ENCODE peak calls at places on chromosomes 6 and 20, in nine cellular contexts. W is CD8-positive, alpha-beta memory T cell; J is GM23248; M is transverse colon; S is lung; O is IMR-90; T is BE2C; X is osteoblast; K is fibroblast of lung. R is an unnamed sample. For H3K4me1, the result is how much of the 10 kb centered on the place peaks cover.

GRCh38 chr6:41970436-41970846 is 28.8 kb upstream of the CCND3 start:
- DNase-seq in W (peak), J (peak), M (no peak), S (peak), O (peak), T (no peak), X (peak), K (peak), R (no peak)

GRCh38 chr6:77633993-77634392 is 18.8 kb upstream of the MEI4 start:
- DNase-seq in W (no peak), J (peak), M (no peak), S (no peak), O (no peak), T (no peak), X (no peak), K (peak), R (no peak)

GRCh38 chr6:149990672-149991402 is 27.1 kb downstream of the ULBP1 start:
- DNase-seq in W (peak), J (peak), M (no peak), S (no peak), O (no peak), T (no peak), X (no peak), K (no peak), R (no peak)

GRCh38 chr20:7231303-7231702 is 463.8 kb downstream of the BMP2 start:
- DNase-seq in W (no peak), J (no peak), M (no peak), S (no peak), O (no peak), T (no peak), X (no peak), K (no peak), R (no peak)

GRCh38 chr6:44139351-44139743 is 12.0 kb downstream of the TMEM63B start:
- DNase-seq in W (no peak), J (no peak), M (no peak), S (no peak), O (no peak), T (no peak), X (no peak), K (no peak), R (no peak)

GRCh38 chr20:33279261-33279910 is 3.6 kb upstream of the BPIFB1 start:
- DNase-seq in W (no peak), J (no peak), M (no peak), S (no peak), O (no peak), T (peak), X (no peak), K (no peak), R (no peak)

GRCh38 chr6:109477725-109478124 is 5.3 kb downstream of the ZBTB24 start:
- DNase-seq in W (no peak), J (no peak), M (no peak), S (no peak), O (no peak), T (no peak), X (no peak), K (no peak), R (no peak)

GRCh38 chr6:35318200-35318844 is 20.7 kb downstream of the DEF6 start:
- DNase-seq in W (no peak), J (peak), M (peak), S (peak), O (peak), T (peak), X (peak), K (peak), R (peak)

GRCh38 chr6:30682181-30683117 is 4.0 kb downstream of the PPP1R18 start:
- DNase-seq in W (peak), J (peak), M (peak), S (peak), O (peak), T (peak), X (peak), K (peak), R (peak)

GRCh38 chr20:61998343-61999121 is 67.1 kb downstream of the TAF4 start:
- DNase-seq in W (no peak), J (no peak), M (no peak), S (no peak), O (no peak), T (no peak), X (no peak), K (no peak), R (no peak)

GRCh38 chr6:135686784-135687301 is 164.7 kb upstream of the PDE7B start:
- DNase-seq in W (no peak), J (peak), M (no peak), S (no peak), O (peak), T (no peak), X (peak), K (peak), R (no peak)

GRCh38 chr20:42181064-42181463 is 562.9 kb upstream of the CHD6 start:
- DNase-seq in W (no peak), J (no peak), M (no peak), S (no peak), O (no peak), T (no peak), X (no peak), K (no peak), R (no peak)

GRCh38 chr6:80454197-80454596 is 347.7 kb downstream of the BCKDHB start:
- DNase-seq in W (no peak), J (peak), M (no peak), S (no peak), O (peak), T (no peak), X (peak), K (peak), R (no peak)

GRCh38 chr6:127547909-127548649 is 28.9 kb upstream of the C6orf58 start:
- DNase-seq in W (no peak), J (peak), M (no peak), S (no peak), O (peak), T (no peak), X (no peak), K (no peak), R (no peak)

GRCh38 chr6:118980063-118980462 is 45.1 kb upstream of the MCM9 start:
- DNase-seq in W (no peak), J (peak), M (peak), S (peak), O (peak), T (no peak), X (no peak), K (no peak), R (peak)

GRCh38 chr6:148720371-148720770 is 26.5 kb upstream of the UST start:
- DNase-seq in W (no peak), J (peak), M (no peak), S (no peak), O (peak), T (no peak), X (peak), K (peak), R (no peak)

GRCh38 chr20:63696628-63697356 is at the start of gene TNFRSF6B:
- DNase-seq in W (peak), J (peak), M (peak), S (no peak), O (no peak), T (peak), X (peak), K (no peak), R (no peak)

GRCh38 chr6:124490123-124490522 is 472.1 kb upstream of the RNF217 start:
- DNase-seq in W (no peak), J (no peak), M (no peak), S (no peak), O (no peak), T (no peak), X (no peak), K (peak), R (no peak)

GRCh38 chr6:100464162-100464851 is 414 bp downstream of the SIM1 start:
- DNase-seq in W (no peak), J (no peak), M (no peak), S (no peak), O (no peak), T (no peak), X (peak), K (no peak), R (no peak)

GRCh38 chr6:169520104-169520503 is 181.7 kb downstream of the WDR27 start:
- DNase-seq in W (no peak), J (peak), M (no peak), S (no peak), O (peak), T (no peak), X (no peak), K (peak), R (no peak)

GRCh38 chr6:50713977-50714486 is 706 bp downstream of the TFAP2D start:
- DNase-seq in W (no peak), J (no peak), M (no peak), S (no peak), O (no peak), T (no peak), X (peak), K (no peak), R (no peak)

GRCh38 chr6:148501178-148501590 is 158.5 kb downstream of the SASH1 start:
- DNase-seq in W (no peak), J (peak), M (peak), S (no peak), O (peak), T (no peak), X (peak), K (peak), R (no peak)

GRCh38 chr6:24405262-24405661 is 2.5 kb downstream of the MRS2 start:
- DNase-seq in W (no peak), J (no peak), M (no peak), S (no peak), O (no peak), T (no peak), X (no peak), K (no peak), R (no peak)

GRCh38 chr20:59518881-59519706 is 85.2 kb upstream of the PHACTR3 start:
- DNase-seq in W (peak), J (peak), M (peak), S (no peak), O (peak), T (peak), X (peak), K (peak), R (peak)

GRCh38 chr6:9140181-9140580 is 704.8 kb upstream of the SLC35B3 start:
- DNase-seq in W (no peak), J (peak), M (peak), S (peak), O (peak), T (no peak), X (no peak), K (peak), R (peak)

GRCh38 chr20:6767536-6768227 is at the start of gene BMP2:
- DNase-seq in W (no peak), J (peak), M (peak), S (peak), O (peak), T (peak), X (peak), K (peak), R (peak)

GRCh38 chr6:25331085-25331685 is 52.0 kb downstream of the CARMIL1 start:
- DNase-seq in W (no peak), J (peak), M (no peak), S (no peak), O (no peak), T (no peak), X (no peak), K (no peak), R (no peak)

GRCh38 chr6:84804720-84805119 is 40.3 kb upstream of the TBX18 start:
- DNase-seq in W (no peak), J (peak), M (no peak), S (no peak), O (no peak), T (no peak), X (peak), K (peak), R (no peak)

GRCh38 chr6:158825951-158826306 is 6.8 kb upstream of the EZR start:
- DNase-seq in W (no peak), J (peak), M (no peak), S (no peak), O (peak), T (no peak), X (no peak), K (no peak), R (no peak)

GRCh38 chr20:33465536-33466302 is 22.2 kb upstream of the SNTA1 start:
- DNase-seq in W (no peak), J (no peak), M (no peak), S (no peak), O (no peak), T (peak), X (peak), K (peak), R (no peak)

GRCh38 chr6:135464634-135465033 is 32.9 kb downstream of the AHI1 start:
- DNase-seq in W (no peak), J (no peak), M (no peak), S (no peak), O (no peak), T (no peak), X (no peak), K (no peak), R (no peak)

GRCh38 chr6:80132942-80133517 is 26.6 kb downstream of the BCKDHB start:
- DNase-seq in W (peak), J (peak), M (peak), S (peak), O (peak), T (peak), X (no peak), K (peak), R (peak)

GRCh38 chr6:16903470-16903869 is 142.2 kb upstream of the ATXN1 start:
- DNase-seq in W (no peak), J (peak), M (no peak), S (no peak), O (peak), T (no peak), X (peak), K (peak), R (no peak)

GRCh38 chr20:16801919-16802651 is 53.9 kb downstream of the OTOR start:
- DNase-seq in W (no peak), J (peak), M (peak), S (peak), O (peak), T (peak), X (peak), K (peak), R (peak)

GRCh38 chr6:132919476-132919875 is 105.1 kb downstream of the RPS12 start:
- DNase-seq in W (no peak), J (peak), M (peak), S (peak), O (peak), T (no peak), X (no peak), K (peak), R (peak)

GRCh38 chr6:36843169-36843568 is 3.9 kb upstream of the CPNE5 start:
- DNase-seq in W (no peak), J (no peak), M (no peak), S (no peak), O (no peak), T (no peak), X (no peak), K (no peak), R (no peak)

GRCh38 chr6:154567695-154568220 is 57.3 kb upstream of the CNKSR3 start:
- DNase-seq in W (no peak), J (no peak), M (no peak), S (no peak), O (no peak), T (no peak), X (no peak), K (no peak), R (no peak)

DNA sequence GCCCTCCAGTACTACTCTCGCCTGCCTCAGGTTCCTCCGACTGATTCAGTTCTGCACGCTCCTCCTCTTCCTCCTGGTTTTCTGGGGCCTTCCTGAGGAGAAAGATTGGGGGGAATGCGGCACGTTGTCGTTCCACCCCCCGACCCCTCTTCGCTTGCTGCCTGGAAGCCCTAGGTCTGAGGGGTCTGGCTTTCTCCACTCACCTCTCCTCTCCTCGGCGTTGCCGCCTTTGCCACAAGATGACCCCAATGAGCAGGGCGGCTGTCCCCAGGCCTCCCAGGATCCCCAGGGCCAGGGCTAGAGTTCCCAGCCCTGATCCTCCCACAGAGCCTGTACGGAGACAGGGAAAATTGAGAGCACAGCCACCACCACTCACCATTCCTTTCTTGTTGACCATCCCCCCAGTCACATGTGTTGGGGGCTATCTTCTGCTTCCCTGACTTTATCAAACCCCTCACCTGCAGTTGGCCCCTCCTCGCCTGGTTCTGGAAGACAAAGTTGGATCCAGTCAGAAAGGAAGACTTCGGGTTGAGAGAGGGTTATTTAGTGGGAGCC is 2.8 kb downstream of the AGER start:
- DNase-seq in W (no peak), J (no peak), M (no peak), S (no peak), O (no peak), T (no peak), X (peak), K (no peak), R (no peak)
- H3K4me1 ChIP-seq in W (under half), J (under half), M (under half), S (under half), O (under half), T (under half), X (under half), K (under half), R (under half)

GRCh38 chr6:28589952-28590340 is 64.3 kb downstream of the GPX5 start:
- DNase-seq in W (no peak), J (peak), M (no peak), S (no peak), O (no peak), T (peak), X (no peak), K (peak), R (no peak)
- H3K4me1 ChIP-seq in W (under half), J (under half), M (under half), S (under half), O (under half), T (under half), X (under half), K (under half), R (under half)

DNA sequence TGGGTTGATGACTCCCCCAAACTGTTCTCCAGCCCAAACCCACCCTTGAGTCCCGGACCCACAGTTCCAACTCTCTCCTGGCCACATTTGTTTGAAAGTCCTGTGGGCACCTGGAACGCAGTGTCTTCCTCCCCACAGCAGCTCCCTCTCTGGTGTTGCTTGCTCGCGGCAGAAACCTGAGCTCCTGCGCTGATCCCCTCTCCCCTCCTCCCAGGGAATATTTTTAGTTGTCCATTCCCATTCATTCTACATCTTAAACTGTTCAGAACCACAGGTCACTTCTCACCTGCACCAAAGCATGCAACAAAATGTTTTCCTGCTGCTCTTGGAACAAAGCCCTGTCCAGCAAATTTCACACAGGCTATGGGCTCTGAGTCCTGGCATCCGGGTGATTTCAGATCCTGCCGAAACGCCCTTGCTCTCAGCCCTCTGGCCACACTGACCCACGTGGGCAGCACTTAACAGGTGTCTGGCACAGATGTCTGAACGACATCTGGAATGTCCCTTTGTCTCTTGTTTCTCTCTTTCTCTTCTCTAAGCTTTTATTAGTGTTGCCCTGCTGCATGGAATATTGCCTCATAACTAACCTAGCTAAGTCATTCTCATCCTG is 27.0 kb upstream of the PMEPA1 start:
- DNase-seq in W (no peak), J (no peak), M (peak), S (no peak), O (no peak), T (no peak), X (no peak), K (no peak), R (no peak)
- H3K4me1 ChIP-seq in W (under half), J (under half), M (under half), S (under half), O (under half), T (under half), X (under half), K (under half), R (under half)

DNA sequence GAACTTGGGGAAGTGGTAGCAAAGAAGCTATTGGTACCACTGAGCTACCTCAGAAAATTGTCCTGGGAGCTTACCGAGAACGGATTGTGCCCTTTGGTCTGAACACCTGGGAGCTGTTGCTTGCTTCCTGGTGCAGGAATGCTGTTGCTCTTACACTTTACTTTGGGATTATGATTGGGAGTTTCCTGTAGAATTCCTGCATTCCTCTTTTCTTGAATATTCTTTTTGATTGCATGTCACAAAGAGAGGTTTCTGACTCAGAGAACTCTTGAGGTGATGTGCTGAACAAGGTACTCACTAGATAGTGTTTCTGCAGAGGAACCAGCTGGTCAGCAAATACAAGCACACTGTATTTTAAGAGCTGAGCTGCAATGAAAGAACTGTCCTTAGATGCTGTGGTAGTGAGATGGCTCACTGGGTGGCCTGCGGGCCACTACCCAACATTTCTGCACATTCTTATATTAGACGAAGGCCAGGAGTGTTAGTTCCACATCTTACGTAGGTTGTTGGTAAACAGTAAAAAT is 35.0 kb downstream of the LRRC1 start:
- DNase-seq in W (no peak), J (no peak), M (peak), S (no peak), O (no peak), T (no peak), X (peak), K (no peak), R (no peak)
- H3K4me1 ChIP-seq in W (under half), J (under half), M (half or more), S (under half), O (under half), T (under half), X (under half), K (under half), R (under half)

DNA sequence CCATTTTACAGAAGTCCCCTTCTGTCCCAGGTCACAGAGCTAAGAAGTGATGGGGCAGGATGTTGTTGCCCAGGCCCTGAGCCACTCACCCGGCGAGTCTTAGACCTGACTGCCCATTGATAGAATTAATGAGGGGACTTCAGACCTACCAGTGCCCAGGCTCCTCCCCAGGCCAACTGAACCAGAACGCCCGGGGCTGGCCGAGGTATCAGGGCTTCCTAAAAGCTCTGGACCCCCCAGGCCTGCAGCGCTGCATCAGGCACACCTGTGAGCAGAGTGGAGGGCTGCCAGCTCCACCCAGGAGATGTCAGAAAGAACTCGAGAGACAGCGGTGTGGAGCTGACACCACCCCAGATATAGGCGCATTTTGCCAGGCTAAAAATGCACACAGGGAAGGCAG is 3.5 kb downstream of the GPR31 start:
- DNase-seq in W (no peak), J (no peak), M (no peak), S (no peak), O (no peak), T (no peak), X (no peak), K (no peak), R (no peak)
- H3K4me1 ChIP-seq in W (under half), J (under half), M (under half), S (under half), O (under half), T (under half), X (under half), K (under half), R (under half)

DNA sequence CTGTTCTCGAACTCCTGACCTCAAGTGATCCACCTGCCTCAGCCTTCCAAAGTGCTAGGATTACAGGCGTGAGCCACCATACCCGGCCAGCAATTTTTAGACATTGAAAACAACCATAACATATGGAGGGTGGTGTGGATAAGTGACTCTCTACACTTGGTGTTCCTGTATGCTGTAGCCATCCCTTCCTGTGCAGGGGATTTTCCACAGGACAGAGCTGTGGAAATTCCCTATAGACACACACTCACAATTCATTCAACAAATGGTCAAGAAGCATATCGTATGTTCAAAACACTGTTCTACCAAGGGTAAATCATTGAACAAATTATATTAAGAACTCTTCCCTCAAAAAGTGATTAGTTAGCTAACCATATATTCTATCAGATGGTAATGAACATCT is 6.3 kb downstream of the BTN2A1 start:
- DNase-seq in W (no peak), J (no peak), M (no peak), S (no peak), O (no peak), T (no peak), X (no peak), K (no peak), R (no peak)
- H3K4me1 ChIP-seq in W (under half), J (under half), M (under half), S (under half), O (under half), T (under half), X (under half), K (under half), R (under half)

R was measured in stomach.